ENCODE peak calls at places on chromosome 3, in ten cellular contexts. A, Y, U, Q, P, G, Z, M, L and R are unnamed samples.

GRCh38 chr3:184558726-184559125 is 2.9 kb upstream of the EPHB3 start:
- DNase-seq in A (no peak), Y (no peak), U (no peak), Q (no peak), P (no peak), G (no peak), Z (no peak), M (no peak), L (no peak), R (no peak)

GRCh38 chr3:144809381-144809780 is 837.8 kb downstream of the DIPK2A start:
- DNase-seq in A (no peak), Y (no peak), U (no peak), Q (no peak), P (no peak), G (no peak), Z (no peak), M (no peak), L (no peak), R (no peak)

GRCh38 chr3:176647988-176648387 is 549.3 kb downstream of the TBL1XR1 start:
- DNase-seq in A (no peak), Y (no peak), U (no peak), Q (no peak), P (no peak), G (no peak), Z (no peak), M (no peak), L (no peak), R (no peak)

GRCh38 chr3:176357891-176358290 is 839.4 kb downstream of the TBL1XR1 start:
- DNase-seq in A (no peak), Y (no peak), U (no peak), Q (no peak), P (no peak), G (no peak), Z (no peak), M (no peak), L (no peak), R (no peak)

GRCh38 chr3:128591728-128592426 is 58.7 kb downstream of the RPN1 start:
- DNase-seq in A (no peak), Y (no peak), U (no peak), Q (no peak), P (no peak), G (no peak), Z (no peak), M (no peak), L (no peak), R (no peak)

GRCh38 chr3:13878711-13879101 is 1.2 kb downstream of the WNT7A start:
- DNase-seq in A (no peak), Y (no peak), U (no peak), Q (peak), P (no peak), G (no peak), Z (no peak), M (no peak), L (no peak), R (no peak)

GRCh38 chr3:38630070-38630469 is 19.4 kb downstream of the SCN5A start:
- DNase-seq in A (no peak), Y (no peak), U (no peak), Q (no peak), P (no peak), G (no peak), Z (no peak), M (no peak), L (no peak), R (no peak)

GRCh38 chr3:172213765-172214358 is 174.5 kb downstream of the FNDC3B start:
- DNase-seq in A (no peak), Y (no peak), U (no peak), Q (no peak), P (no peak), G (no peak), Z (no peak), M (no peak), L (no peak), R (no peak)

GRCh38 chr3:189212681-189213080 is 40.9 kb downstream of the TPRG1 start:
- DNase-seq in A (no peak), Y (no peak), U (no peak), Q (no peak), P (no peak), G (no peak), Z (no peak), M (no peak), L (no peak), R (no peak)

GRCh38 chr3:161890147-161890625 is 393.6 kb downstream of the OTOL1 start:
- DNase-seq in A (peak), Y (no peak), U (no peak), Q (peak), P (no peak), G (peak), Z (no peak), M (no peak), L (no peak), R (peak)

GRCh38 chr3:13016726-13017255 is 56.4 kb downstream of the IQSEC1 start:
- DNase-seq in A (no peak), Y (no peak), U (no peak), Q (no peak), P (no peak), G (no peak), Z (no peak), M (no peak), L (no peak), R (no peak)

GRCh38 chr3:138923531-138923994 is 23.4 kb downstream of the FOXL2 start:
- DNase-seq in A (peak), Y (peak), U (peak), Q (peak), P (peak), G (peak), Z (peak), M (peak), L (peak), R (no peak)

GRCh38 chr3:151293127-151293526 is 14.8 kb upstream of the P2RY14 start:
- DNase-seq in A (no peak), Y (no peak), U (no peak), Q (no peak), P (no peak), G (no peak), Z (no peak), M (no peak), L (no peak), R (no peak)

GRCh38 chr3:183502237-183502636 is 53.3 kb downstream of the KLHL6 start:
- DNase-seq in A (no peak), Y (no peak), U (no peak), Q (no peak), P (no peak), G (no peak), Z (no peak), M (no peak), L (no peak), R (no peak)

GRCh38 chr3:156739976-156740375 is 65.6 kb downstream of the TIPARP start:
- DNase-seq in A (no peak), Y (no peak), U (no peak), Q (no peak), P (no peak), G (no peak), Z (no peak), M (no peak), L (no peak), R (no peak)

GRCh38 chr3:193240436-193240849 is 579 bp upstream of the PLAAT1 start:
- DNase-seq in A (peak), Y (no peak), U (no peak), Q (no peak), P (peak), G (no peak), Z (no peak), M (peak), L (no peak), R (no peak)

GRCh38 chr3:97882975-97883598 is 61.3 kb downstream of the CRYBG3 start:
- DNase-seq in A (peak), Y (no peak), U (no peak), Q (no peak), P (peak), G (peak), Z (no peak), M (no peak), L (no peak), R (no peak)

GRCh38 chr3:85560088-85560790 is 601.5 kb downstream of the CADM2 start:
- DNase-seq in A (peak), Y (no peak), U (peak), Q (no peak), P (no peak), G (peak), Z (no peak), M (no peak), L (no peak), R (no peak)

GRCh38 chr3:7577513-7577912 is 716.6 kb downstream of the GRM7 start:
- DNase-seq in A (no peak), Y (no peak), U (no peak), Q (no peak), P (no peak), G (no peak), Z (no peak), M (no peak), L (no peak), R (no peak)

GRCh38 chr3:61252836-61253235 is 1.6 kb upstream of the FHIT start:
- DNase-seq in A (no peak), Y (no peak), U (no peak), Q (no peak), P (no peak), G (no peak), Z (no peak), M (no peak), L (no peak), R (no peak)

GRCh38 chr3:49868951-49869454 is 703 bp downstream of the CAMKV start:
- DNase-seq in A (no peak), Y (no peak), U (no peak), Q (no peak), P (no peak), G (no peak), Z (peak), M (no peak), L (no peak), R (no peak)

GRCh38 chr3:98972155-98972554 is 70.7 kb upstream of the DCBLD2 start:
- DNase-seq in A (peak), Y (no peak), U (no peak), Q (no peak), P (peak), G (peak), Z (no peak), M (no peak), L (no peak), R (peak)

GRCh38 chr3:55413236-55413635 is 73.9 kb downstream of the WNT5A start:
- DNase-seq in A (no peak), Y (no peak), U (no peak), Q (no peak), P (no peak), G (no peak), Z (no peak), M (no peak), L (no peak), R (no peak)

GRCh38 chr3:172153335-172153861 is 114.0 kb downstream of the FNDC3B start:
- DNase-seq in A (peak), Y (no peak), U (peak), Q (peak), P (peak), G (peak), Z (no peak), M (peak), L (no peak), R (peak)

GRCh38 chr3:166283856-166284255 is 446.6 kb upstream of the BCHE start:
- DNase-seq in A (peak), Y (no peak), U (no peak), Q (no peak), P (no peak), G (peak), Z (no peak), M (no peak), L (no peak), R (peak)

GRCh38 chr3:78918361-78919020 is 849.3 kb downstream of the ROBO1 start:
- DNase-seq in A (no peak), Y (no peak), U (no peak), Q (no peak), P (no peak), G (peak), Z (no peak), M (no peak), L (no peak), R (no peak)

DNA sequence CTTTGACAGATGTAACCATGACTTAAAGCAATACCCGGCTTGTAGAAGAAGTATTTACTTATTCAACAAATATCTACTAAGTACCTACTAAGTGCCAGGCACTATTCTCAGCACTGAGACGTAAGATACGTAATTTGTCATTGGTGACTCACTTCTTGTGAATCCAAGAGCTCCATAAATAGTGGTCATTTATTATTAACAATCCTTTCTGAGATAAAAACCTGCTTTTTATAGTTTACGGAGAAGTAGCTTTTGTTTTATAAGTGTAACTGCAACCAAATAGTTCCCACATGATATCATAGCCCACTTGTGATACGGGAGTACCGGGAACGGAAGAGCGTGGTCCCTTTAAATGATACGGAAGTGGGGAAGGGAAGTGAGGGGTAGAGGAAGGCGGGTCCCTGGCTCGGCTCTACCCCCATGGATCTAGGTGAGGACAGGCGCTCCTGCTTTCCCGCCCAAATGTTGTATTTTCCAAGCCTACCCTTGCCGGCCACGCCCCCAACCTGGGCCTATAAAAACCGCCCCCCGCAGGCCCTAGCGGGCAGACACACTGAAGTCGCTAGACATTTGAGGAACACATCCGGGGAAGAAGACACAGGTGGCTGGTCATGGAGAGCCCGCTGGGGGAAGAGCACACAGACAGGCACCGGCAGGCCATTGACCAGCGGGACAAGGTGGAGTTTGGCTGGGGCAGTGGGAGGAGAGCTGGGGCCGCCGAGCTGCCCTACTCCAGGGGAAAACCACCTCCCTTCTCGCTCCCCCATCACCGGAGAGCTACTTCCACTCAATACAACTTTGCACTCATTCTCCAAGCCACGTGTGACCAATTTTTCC is at the start of gene SAMMSON:
- DNase-seq in A (peak), Y (no peak), U (no peak), Q (no peak), P (no peak), G (peak), Z (no peak), M (no peak), L (no peak), R (no peak)
- H3K4me3 ChIP-seq in A (no peak), Y (no peak), U (peak), Q (peak), P (peak), G (peak), Z (no peak), M (no peak), L (no peak), R (no peak)

GRCh38 chr3:25155696-25156471 is 272.2 kb upstream of the RARB start:
- DNase-seq in A (no peak), Y (no peak), U (no peak), Q (no peak), P (no peak), G (no peak), Z (no peak), M (no peak), L (no peak), R (peak)

GRCh38 chr3:25150199-25150598 is 277.9 kb upstream of the RARB start:
- DNase-seq in A (no peak), Y (no peak), U (no peak), Q (no peak), P (no peak), G (no peak), Z (no peak), M (no peak), L (no peak), R (no peak)

GRCh38 chr3:25153561-25153960 is 274.5 kb upstream of the RARB start:
- DNase-seq in A (no peak), Y (no peak), U (no peak), Q (no peak), P (no peak), G (no peak), Z (no peak), M (no peak), L (no peak), R (no peak)

GRCh38 chr3:25153130-25153529 is 274.9 kb upstream of the RARB start:
- DNase-seq in A (no peak), Y (no peak), U (no peak), Q (no peak), P (no peak), G (no peak), Z (no peak), M (no peak), L (no peak), R (no peak)

DNA sequence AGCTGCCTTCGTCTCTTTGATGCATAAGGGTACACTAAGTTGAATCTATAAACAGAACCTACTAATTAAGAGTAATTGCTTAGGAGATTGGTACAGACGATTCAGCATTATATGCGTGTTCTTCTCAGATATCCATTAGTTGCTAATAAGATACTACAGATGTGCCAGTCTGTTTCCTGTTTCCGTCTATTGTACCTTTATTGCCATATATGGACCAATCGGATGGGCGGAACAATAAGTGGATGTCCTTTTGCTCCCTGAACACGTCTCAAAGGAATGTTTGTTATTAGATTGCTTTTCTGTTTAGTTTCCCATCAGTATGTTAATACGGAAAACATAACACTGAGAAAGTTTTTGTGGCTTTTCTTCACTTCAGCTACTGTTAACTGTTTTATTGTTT is 276.6 kb upstream of the RARB start:
- DNase-seq in A (no peak), Y (no peak), U (no peak), Q (no peak), P (no peak), G (peak), Z (no peak), M (no peak), L (no peak), R (no peak)
- H3K4me3 ChIP-seq in A (no peak), Y (no peak), U (peak), Q (no peak), P (peak), G (peak), Z (no peak), M (peak), L (no peak), R (no peak)

GRCh38 chr3:52299247-52299657 is 11.6 kb downstream of the GLYCTK start:
- DNase-seq in A (no peak), Y (no peak), U (no peak), Q (no peak), P (no peak), G (no peak), Z (no peak), M (no peak), L (no peak), R (no peak)

GRCh38 chr3:52297242-52298146 is 9.9 kb downstream of the GLYCTK start:
- DNase-seq in A (no peak), Y (no peak), U (no peak), Q (no peak), P (no peak), G (no peak), Z (no peak), M (no peak), L (no peak), R (no peak)

GRCh38 chr3:52299815-52300611 is 12.4 kb downstream of the GLYCTK start:
- DNase-seq in A (no peak), Y (no peak), U (no peak), Q (no peak), P (peak), G (peak), Z (peak), M (no peak), L (no peak), R (no peak)

GRCh38 chr3:52295809-52296208 is 8.2 kb downstream of the GLYCTK start:
- DNase-seq in A (no peak), Y (no peak), U (no peak), Q (no peak), P (no peak), G (no peak), Z (no peak), M (peak), L (no peak), R (no peak)

GRCh38 chr3:52298147-52299098 is 10.8 kb downstream of the GLYCTK start:
- DNase-seq in A (no peak), Y (no peak), U (no peak), Q (no peak), P (no peak), G (no peak), Z (no peak), M (no peak), L (no peak), R (no peak)
- H3K4me3 ChIP-seq in A (peak), Y (no peak), U (no peak), Q (no peak), P (no peak), G (no peak), Z (no peak), M (no peak), L (no peak), R (peak)

DNA sequence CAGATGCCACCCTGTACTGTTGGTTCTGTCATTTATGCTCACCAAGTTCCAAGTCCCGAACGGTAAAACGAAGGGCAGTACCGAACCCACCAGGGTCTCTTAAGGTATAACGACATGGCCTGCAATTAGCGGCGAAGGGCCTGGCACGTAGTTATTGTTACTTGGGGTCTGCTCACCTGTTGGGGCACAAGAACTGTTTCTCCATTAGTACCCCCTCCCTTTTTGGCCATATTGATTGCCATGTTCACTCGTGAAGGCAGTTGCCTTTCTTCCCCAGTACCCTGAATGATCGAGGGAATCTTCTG is 435 bp downstream of the IL17RB start:
- DNase-seq in A (no peak), Y (no peak), U (no peak), Q (no peak), P (no peak), G (no peak), Z (no peak), M (no peak), L (no peak), R (no peak)
- H3K4me3 ChIP-seq in A (peak), Y (peak), U (peak), Q (peak), P (no peak), G (no peak), Z (no peak), M (peak), L (peak), R (peak)

DNA sequence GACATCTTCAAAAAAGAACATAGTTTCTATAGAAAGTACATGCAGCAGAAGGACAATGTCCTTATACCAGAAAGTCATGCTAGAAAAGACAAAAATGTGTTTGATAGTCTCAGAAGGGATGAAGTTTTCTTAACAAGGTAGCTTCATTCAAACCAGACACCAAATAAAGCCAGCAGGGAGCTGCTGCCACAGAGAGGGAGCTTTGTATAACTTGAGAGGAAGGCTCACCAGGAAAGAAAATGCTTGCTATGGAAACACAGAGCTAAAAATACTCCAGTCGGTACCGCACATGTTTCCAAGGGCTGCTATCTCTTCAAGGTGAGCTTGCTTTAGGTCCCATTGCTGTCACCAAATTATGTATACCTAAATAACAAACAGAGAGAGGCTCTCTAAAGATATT is 1074.8 kb upstream of the ALCAM start:
- DNase-seq in A (no peak), Y (no peak), U (no peak), Q (no peak), P (no peak), G (peak), Z (no peak), M (no peak), L (no peak), R (no peak)
- H3K4me3 ChIP-seq in A (no peak), Y (peak), U (peak), Q (peak), P (no peak), G (no peak), Z (no peak), M (no peak), L (no peak), R (no peak)

GRCh38 chr3:9809239-9809614 is 835 bp upstream of the TTLL3 start:
- DNase-seq in A (no peak), Y (no peak), U (no peak), Q (no peak), P (no peak), G (no peak), Z (no peak), M (no peak), L (no peak), R (no peak)

GRCh38 chr3:9810357-9810726 is 280 bp downstream of the TTLL3 start:
- DNase-seq in A (no peak), Y (no peak), U (no peak), Q (no peak), P (peak), G (peak), Z (no peak), M (no peak), L (no peak), R (no peak)

GRCh38 chr3:9812870-9813483 is 2.9 kb downstream of the TTLL3 start:
- DNase-seq in A (no peak), Y (no peak), U (no peak), Q (no peak), P (no peak), G (no peak), Z (no peak), M (no peak), L (no peak), R (no peak)

GRCh38 chr3:9809615-9810356 is at the start of gene TTLL3:
- DNase-seq in A (no peak), Y (peak), U (peak), Q (peak), P (peak), G (peak), Z (peak), M (peak), L (no peak), R (no peak)

GRCh38 chr3:9810846-9811245 is 784 bp downstream of the TTLL3 start:
- DNase-seq in A (no peak), Y (no peak), U (no peak), Q (no peak), P (no peak), G (no peak), Z (no peak), M (no peak), L (no peak), R (no peak)
- H3K4me3 ChIP-seq in A (peak), Y (peak), U (peak), Q (peak), P (peak), G (peak), Z (no peak), M (peak), L (no peak), R (no peak)

GRCh38 chr3:36993326-36994283 is at the start of gene MLH1:
- DNase-seq in A (peak), Y (peak), U (peak), Q (peak), P (peak), G (peak), Z (peak), M (peak), L (peak), R (peak)
- H3K4me3 ChIP-seq in A (peak), Y (peak), U (peak), Q (peak), P (peak), G (peak), Z (peak), M (peak), L (peak), R (peak)